ENCODE peak calls at places on chromosomes 7 and 10, in four cellular contexts. K is right lobe of liver, E is H1, V is transverse colon. H is an unnamed sample.

GRCh38 chr7:143974457-143974856 is 19.8 kb downstream of the OR2F1 start:
- DNase-seq in K (no peak), V (no peak), E (no peak), H (no peak)

GRCh38 chr7:38369816-38370493 is 96.5 kb upstream of the TARP start:
- DNase-seq in E (peak), V (peak), K (peak), H (no peak)

GRCh38 chr10:77981281-77981680 is 48.0 kb downstream of the POLR3A start:
- DNase-seq in K (no peak), E (no peak), V (no peak), H (no peak)

GRCh38 chr7:70886547-70886946 is 245.4 kb upstream of the GALNT17 start:
- DNase-seq in V (no peak), K (no peak), E (no peak), H (no peak)

GRCh38 chr10:68202965-68203358 is 29.0 kb downstream of the ATOH7 start:
- DNase-seq in E (no peak), K (no peak), V (no peak), H (no peak)

GRCh38 chr7:130894146-130895005 is 160.4 kb upstream of the KLF14 start:
- DNase-seq in K (peak), E (no peak), V (no peak), H (no peak)

GRCh38 chr7:96547371-96547811 is 162.3 kb downstream of the SEM1 start:
- DNase-seq in V (no peak), E (no peak), K (no peak), H (no peak)

GRCh38 chr10:19811517-19811916 is 4.7 kb upstream of the PLXDC2 start:
- DNase-seq in E (no peak), V (no peak), K (no peak), H (no peak)

GRCh38 chr10:46052057-46052790 is 6.2 kb upstream of the MSMB start:
- DNase-seq in K (no peak), V (no peak), E (no peak), H (no peak)

GRCh38 chr7:106623846-106624245 is 37.1 kb downstream of the CCDC71L start:
- DNase-seq in K (no peak), E (no peak), V (no peak), H (no peak)

GRCh38 chr10:96902117-96902516 is 70.0 kb downstream of the LCOR start:
- DNase-seq in V (no peak), E (no peak), K (no peak), H (no peak)

GRCh38 chr10:130766716-130767115 is 544.8 kb downstream of the TCERG1L start:
- DNase-seq in K (no peak), V (no peak), E (no peak), H (no peak)

GRCh38 chr7:2838873-2839578 is 5.1 kb downstream of the GNA12 start:
- DNase-seq in V (peak), E (no peak), K (no peak), H (no peak)
- H3K27ac ChIP-seq in V (no peak), E (no peak), K (no peak), H (no peak)

DNA sequence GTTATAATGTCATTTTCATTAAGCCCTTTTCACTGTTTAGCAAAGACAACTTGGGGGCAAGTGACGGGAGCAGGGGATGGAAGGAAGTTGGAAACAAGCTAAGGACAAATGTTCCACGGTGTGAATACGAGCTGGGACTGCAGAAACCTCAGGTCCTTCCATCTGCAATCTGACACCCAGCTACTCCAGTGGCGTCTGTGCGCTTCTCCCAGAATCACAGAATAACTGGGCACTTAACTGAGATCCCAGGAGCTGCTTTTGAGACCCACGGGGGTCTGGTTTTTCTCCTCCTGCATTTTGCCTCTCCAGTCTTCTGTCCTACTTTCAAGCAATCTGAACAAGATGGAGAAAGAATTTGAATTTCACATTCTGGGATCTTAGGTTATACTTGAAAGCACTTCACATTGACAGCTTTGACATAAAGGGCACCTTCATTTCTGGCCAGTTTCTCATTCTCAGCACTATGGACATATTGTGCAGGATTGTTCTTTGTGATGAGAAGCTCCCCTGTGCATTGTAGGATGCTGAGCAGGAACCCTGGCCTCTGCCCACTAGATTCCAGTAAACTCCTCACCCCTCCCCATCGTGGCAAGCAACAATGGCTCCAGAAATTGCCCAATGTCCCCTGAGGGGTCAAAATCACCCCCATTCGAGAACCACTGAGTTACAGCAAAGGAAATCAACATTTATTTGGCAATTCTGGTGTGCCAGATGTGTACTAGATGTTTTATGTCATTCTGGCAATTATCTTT is 194.1 kb downstream of the CACNB2 start:
- DNase-seq in V (no peak), K (no peak), E (no peak), H (no peak)
- H3K4me3 ChIP-seq in V (no peak), K (no peak), E (no peak), H (no peak)

DNA sequence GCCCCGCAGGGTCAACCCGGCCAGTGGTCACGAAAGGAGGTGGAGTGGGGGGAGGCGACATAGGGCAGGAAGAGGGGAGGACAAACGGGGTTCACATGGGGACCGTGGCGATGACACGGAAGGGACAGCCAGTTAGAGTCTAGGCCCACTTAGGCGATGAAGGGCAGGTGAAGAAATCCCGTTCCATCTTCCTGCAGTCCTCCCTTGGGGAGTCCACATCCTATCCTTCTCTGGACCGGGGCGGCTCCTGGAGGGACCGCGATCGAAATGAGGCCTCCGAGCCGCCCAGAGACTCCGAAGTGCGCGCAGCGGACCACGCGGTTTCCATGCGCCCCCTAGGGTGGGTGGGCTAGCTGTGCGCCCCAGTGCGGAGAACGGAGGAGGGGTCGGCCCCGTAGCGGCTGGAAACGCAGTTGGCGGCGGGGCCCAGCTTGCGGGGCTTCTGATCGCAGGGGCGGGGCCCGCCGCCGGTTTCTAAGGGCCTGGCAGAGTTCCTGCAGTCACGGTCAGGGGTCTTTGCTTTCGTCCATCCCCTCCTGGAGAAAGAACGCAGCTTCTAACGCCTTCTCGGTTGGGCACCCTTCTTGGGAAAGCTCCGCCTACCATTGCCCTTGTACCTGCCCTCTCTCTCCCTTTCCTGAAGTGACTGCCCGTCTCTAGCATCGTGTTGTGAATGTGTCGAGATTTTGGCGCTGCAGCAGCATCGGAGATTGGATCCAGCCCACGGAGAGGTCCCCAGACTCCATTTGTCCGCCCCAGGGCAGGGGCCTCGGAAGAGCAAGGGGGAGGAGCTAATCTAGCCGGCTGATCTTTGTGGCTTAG is 17.9 kb upstream of the TMEM225B start:
- DNase-seq in K (no peak), E (peak), V (peak), H (peak)
- H3K27ac ChIP-seq in K (no peak), E (peak), V (peak), H (no peak)

DNA sequence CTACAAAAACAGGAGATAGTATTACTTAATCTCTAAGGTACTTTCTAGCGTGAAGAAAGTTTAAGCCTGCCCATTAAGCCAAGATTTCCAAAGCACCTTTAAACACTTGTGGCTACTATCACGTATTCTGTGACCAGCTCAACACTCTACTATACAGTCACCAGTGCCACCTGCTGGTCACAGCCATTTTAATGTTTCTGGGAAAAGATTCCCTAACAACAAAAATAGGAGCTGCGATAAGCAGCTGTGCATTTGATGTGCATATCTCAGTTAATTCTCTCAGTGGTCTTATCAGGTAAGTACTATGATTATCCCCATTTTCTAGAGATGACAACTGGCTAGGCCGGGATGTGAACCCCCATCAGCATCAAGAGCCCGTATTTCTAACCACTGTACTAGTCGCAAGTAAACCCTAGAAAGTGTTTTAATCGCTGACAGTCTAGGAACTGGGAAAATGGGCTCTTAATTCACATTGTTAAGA is 860 bp downstream of the SEC31B start:
- DNase-seq in E (peak), V (peak), K (no peak), H (no peak)
- H3K4me3 ChIP-seq in E (peak), V (peak), K (peak), H (no peak)

DNA sequence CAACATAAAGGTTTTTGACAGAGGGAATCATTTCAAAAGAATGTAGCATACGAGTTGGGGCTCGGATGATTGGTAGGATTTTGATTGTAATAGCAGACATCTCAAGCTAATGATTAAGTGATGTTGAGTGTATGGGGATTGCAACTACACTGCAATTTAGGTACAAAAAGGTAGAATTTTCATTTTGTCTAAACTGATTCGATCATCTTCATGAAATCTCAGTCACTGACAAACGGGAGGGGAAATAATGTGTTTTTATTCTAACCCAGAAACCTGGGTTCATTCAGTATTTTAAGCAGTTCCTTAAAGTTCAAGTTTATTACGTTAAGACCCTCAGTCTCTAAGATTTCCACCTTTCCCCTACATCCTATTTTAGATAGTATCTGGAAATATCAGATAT is 3.9 kb upstream of the PHYHIPL start:
- DNase-seq in K (no peak), E (no peak), V (no peak), H (no peak)
- H3K27ac ChIP-seq in K (no peak), E (no peak), V (no peak), H (no peak)

GRCh38 chr7:22447759-22448158 is 52.2 kb downstream of the STEAP1B start:
- DNase-seq in E (no peak), K (no peak), V (no peak), H (no peak)

GRCh38 chr7:22453159-22453558 is 46.8 kb downstream of the STEAP1B start:
- DNase-seq in V (no peak), E (no peak), K (no peak), H (no peak)

GRCh38 chr7:22457471-22457870 is 42.5 kb downstream of the STEAP1B start:
- DNase-seq in V (no peak), K (no peak), E (no peak), H (no peak)

GRCh38 chr7:22454446-22454845 is 45.5 kb downstream of the STEAP1B start:
- DNase-seq in E (no peak), K (no peak), V (no peak), H (no peak)

GRCh38 chr7:22452142-22452763 is 47.7 kb downstream of the STEAP1B start:
- DNase-seq in E (peak), V (peak), K (no peak), H (no peak)
- H3K4me3 ChIP-seq in E (peak), V (peak), K (no peak), H (peak)

GRCh38 chr7:24834150-24834798 is 77.0 kb upstream of the GSDME start:
- DNase-seq in V (peak), K (no peak), E (no peak), H (no peak)
- H3K27ac ChIP-seq in V (peak), K (no peak), E (no peak), H (no peak)

DNA sequence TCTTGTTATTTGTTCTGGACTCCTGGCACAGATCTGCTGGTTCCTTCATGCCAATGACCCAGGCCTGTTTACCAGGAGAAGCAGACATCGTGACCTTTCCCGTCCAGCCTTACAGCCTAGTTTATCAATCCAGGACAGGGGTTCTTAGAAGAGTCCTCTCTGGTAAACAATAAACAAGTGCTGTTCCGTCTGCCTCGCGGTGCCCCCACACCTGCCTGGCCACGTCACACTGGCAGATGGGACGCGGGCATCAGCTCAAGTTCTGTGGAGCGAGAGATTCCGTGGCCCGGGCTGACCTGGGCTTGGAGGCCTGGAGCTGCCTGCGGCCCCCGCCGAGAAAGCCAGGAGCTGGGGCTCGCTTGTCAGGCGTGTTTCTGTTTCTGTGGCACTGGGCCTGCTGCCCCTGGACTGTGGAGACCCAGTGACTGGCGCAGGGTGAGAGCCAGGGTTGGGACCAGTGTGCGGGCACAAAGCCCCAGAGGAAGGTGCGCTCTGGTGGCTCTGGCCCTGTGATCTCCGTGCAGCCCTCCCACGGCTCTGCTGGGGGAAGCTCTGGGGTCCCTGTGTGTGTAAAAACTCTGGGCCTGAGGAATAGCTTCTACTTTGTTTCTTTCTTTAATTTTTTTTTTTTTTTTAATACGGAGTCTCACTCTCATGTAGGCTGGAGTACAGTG is 28.4 kb upstream of the PFKFB3 start:
- DNase-seq in E (no peak), V (no peak), K (peak), H (no peak)
- H3K4me3 ChIP-seq in E (no peak), V (no peak), K (no peak), H (no peak)

GRCh38 chr7:43782768-43783555 is 24.5 kb downstream of the BLVRA start:
- DNase-seq in E (no peak), K (no peak), V (no peak), H (no peak)
- H3K27ac ChIP-seq in E (no peak), K (no peak), V (peak), H (no peak)

H was measured in iPS DF 6.9.